ENCODE peak calls at places on chromosomes 6 and 20, in ten cellular contexts. R is lung; H is AG09319; S is stimulated activated CD4-positive, alpha-beta T cell treated with anti-CD3 and anti-CD28 coated beads, Interleukin-1b, Interleukin-23, amount 100 ng/mL, for 1 hour; A is spleen; C is heart right ventricle; Y is amniotic stem cell; L is activated CD8-positive, alpha-beta memory T cell treated with anti-CD3 and anti-CD28 coated beads, Interleukin-2, amount 10 ng/mL, durations not matched to agents 7 days and 5 days; F is AG04450; O is NAMALWA. J is an unnamed sample.

GRCh38 chr6:160088774-160089533 is 32.7 kb upstream of the SLC22A1 start:
- DNase-seq in R (no peak), H (no peak), S (no peak), A (no peak), C (no peak), Y (no peak), L (no peak), F (no peak), O (no peak), J (no peak)

GRCh38 chr6:39941820-39942219 is 7.6 kb upstream of the MOCS1 start:
- DNase-seq in R (no peak), H (no peak), S (no peak), A (no peak), C (no peak), Y (no peak), L (no peak), F (no peak), O (no peak), J (no peak)

GRCh38 chr6:20126789-20127653 is 85.2 kb downstream of the MBOAT1 start:
- DNase-seq in R (peak), H (peak), S (peak), A (peak), C (peak), Y (no peak), L (peak), F (peak), O (peak), J (peak)

GRCh38 chr6:45619211-45619760 is 241.6 kb upstream of the SUPT3H start:
- DNase-seq in R (no peak), H (no peak), S (no peak), A (no peak), C (no peak), Y (no peak), L (no peak), F (no peak), O (no peak), J (no peak)

GRCh38 chr6:35725721-35726438 is 11.0 kb upstream of the ARMC12 start:
- DNase-seq in R (peak), H (no peak), S (no peak), A (peak), C (peak), Y (no peak), L (no peak), F (no peak), O (no peak), J (peak)

GRCh38 chr20:19897891-19898290 is 119.3 kb upstream of the NAA20 start:
- DNase-seq in R (no peak), H (no peak), S (no peak), A (no peak), C (no peak), Y (no peak), L (no peak), F (no peak), O (no peak), J (no peak)

GRCh38 chr6:10847684-10848083 is 9.3 kb upstream of the MAK start:
- DNase-seq in R (no peak), H (no peak), S (no peak), A (no peak), C (no peak), Y (no peak), L (no peak), F (no peak), O (peak), J (no peak)

GRCh38 chr6:33828764-33829731 is 25.2 kb upstream of the MLN start:
- DNase-seq in R (no peak), H (no peak), S (no peak), A (no peak), C (no peak), Y (no peak), L (no peak), F (no peak), O (no peak), J (peak)

GRCh38 chr20:64145458-64146300 is 18.6 kb upstream of the MYT1 start:
- DNase-seq in R (no peak), H (no peak), S (no peak), A (peak), C (no peak), Y (no peak), L (no peak), F (no peak), O (peak), J (no peak)

GRCh38 chr6:15358579-15359327 is 112.9 kb downstream of the JARID2 start:
- DNase-seq in R (no peak), H (no peak), S (no peak), A (no peak), C (no peak), Y (no peak), L (no peak), F (no peak), O (peak), J (no peak)

GRCh38 chr6:106377061-106377540 is 16.6 kb downstream of the CRYBG1 start:
- DNase-seq in R (no peak), H (no peak), S (no peak), A (no peak), C (no peak), Y (peak), L (no peak), F (no peak), O (no peak), J (no peak)

GRCh38 chr6:115643762-115644161 is 416.9 kb downstream of the FRK start:
- DNase-seq in R (no peak), H (peak), S (no peak), A (no peak), C (no peak), Y (peak), L (no peak), F (peak), O (no peak), J (no peak)

GRCh38 chr6:159074866-159075265 is 30.1 kb upstream of the TAGAP start:
- DNase-seq in R (no peak), H (no peak), S (no peak), A (no peak), C (no peak), Y (no peak), L (no peak), F (no peak), O (no peak), J (no peak)

GRCh38 chr20:39775110-39775509 is 813.0 kb downstream of the DHX35 start:
- DNase-seq in R (peak), H (peak), S (no peak), A (no peak), C (peak), Y (no peak), L (no peak), F (no peak), O (no peak), J (peak)

GRCh38 chr6:27448456-27448855 is 24.4 kb downstream of the ZNF184 start:
- DNase-seq in R (no peak), H (no peak), S (no peak), A (no peak), C (no peak), Y (no peak), L (no peak), F (no peak), O (no peak), J (no peak)

GRCh38 chr6:84227044-84227433 is 404 bp downstream of the CEP162 start:
- DNase-seq in R (no peak), H (no peak), S (no peak), A (peak), C (no peak), Y (no peak), L (no peak), F (no peak), O (no peak), J (no peak)

GRCh38 chr6:64217721-64218603 is 582.4 kb downstream of the PHF3 start:
- DNase-seq in R (no peak), H (no peak), S (no peak), A (no peak), C (no peak), Y (no peak), L (no peak), F (peak), O (no peak), J (no peak)

GRCh38 chr6:168022488-168023321 is 25.2 kb downstream of the KIF25 start:
- DNase-seq in R (no peak), H (no peak), S (no peak), A (peak), C (no peak), Y (no peak), L (no peak), F (no peak), O (no peak), J (no peak)

GRCh38 chr20:44901972-44902371 is 7.9 kb upstream of the PABPC1L start:
- DNase-seq in R (no peak), H (no peak), S (no peak), A (no peak), C (no peak), Y (no peak), L (no peak), F (no peak), O (no peak), J (no peak)

GRCh38 chr6:14453712-14454466 is 336.3 kb downstream of the CD83 start:
- DNase-seq in R (no peak), H (no peak), S (no peak), A (no peak), C (no peak), Y (no peak), L (no peak), F (no peak), O (no peak), J (no peak)

J was measured in kidney.